ENCODE peak calls at places on chromosomes 13 and 19, in five cellular contexts. One of them, this sample, is unnamed.
A peak's percentile ranks its signal among the peaks of the same experiment; 100 is the strongest.

GRCh38 chr13:81171065-81171647 is 830.2 kb upstream of the SPRY2 start:
- DNase-seq in colonic mucosa: no peak
- DNase-seq in body of pancreas: no peak
- DNase-seq in kidney: no peak
- DNase-seq in osteoblast: no peak
- DNase-seq in this sample: no peak

GRCh38 chr19:21587117-21587461 is 81.7 kb downstream of the ZNF429 start:
- DNase-seq in kidney: no peak
- DNase-seq in osteoblast: no peak
- DNase-seq in body of pancreas: peak; percentile 34
- DNase-seq in colonic mucosa: no peak
- DNase-seq in this sample: no peak

GRCh38 chr13:61486496-61486895 is 70.8 kb upstream of the PCDH20 start:
- DNase-seq in colonic mucosa: no peak
- DNase-seq in kidney: no peak
- DNase-seq in body of pancreas: no peak
- DNase-seq in osteoblast: no peak
- DNase-seq in this sample: no peak

GRCh38 chr13:110583178-110583865 is 21.8 kb upstream of the RAB20 start:
- DNase-seq in body of pancreas: no peak
- DNase-seq in kidney: no peak
- DNase-seq in osteoblast: no peak
- DNase-seq in colonic mucosa: no peak
- DNase-seq in this sample: peak; percentile 30

GRCh38 chr13:33249066-33249465 is 36.5 kb downstream of the STARD13 start:
- DNase-seq in colonic mucosa: no peak
- DNase-seq in kidney: no peak
- DNase-seq in osteoblast: peak; percentile 85
- DNase-seq in body of pancreas: no peak
- DNase-seq in this sample: no peak

GRCh38 chr19:29851769-29852521 is 40.2 kb downstream of the CCNE1 start:
- DNase-seq in kidney: no peak
- DNase-seq in colonic mucosa: no peak
- DNase-seq in body of pancreas: no peak
- DNase-seq in osteoblast: no peak
- DNase-seq in this sample: peak; percentile 13

GRCh38 chr19:38383743-38384142 is 4.1 kb downstream of the GGN start:
- DNase-seq in kidney: no peak
- DNase-seq in colonic mucosa: no peak
- DNase-seq in body of pancreas: no peak
- DNase-seq in osteoblast: peak; percentile 61
- DNase-seq in this sample: no peak

GRCh38 chr13:110617326-110618072 is 2.2 kb downstream of the NAXD start:
- DNase-seq in colonic mucosa: peak; percentile 53
- DNase-seq in osteoblast: no peak
- DNase-seq in body of pancreas: peak; percentile 88
- DNase-seq in kidney: no peak
- DNase-seq in this sample: no peak

GRCh38 chr13:20132052-20132634 is 28.7 kb downstream of the GJA3 start:
- DNase-seq in colonic mucosa: no peak
- DNase-seq in kidney: no peak
- DNase-seq in osteoblast: no peak
- DNase-seq in body of pancreas: no peak
- DNase-seq in this sample: peak; percentile 20

GRCh38 chr19:13002389-13002898 is 7.2 kb downstream of the NFIX start:
- DNase-seq in osteoblast: no peak
- DNase-seq in kidney: no peak
- DNase-seq in body of pancreas: no peak
- DNase-seq in colonic mucosa: no peak
- DNase-seq in this sample: no peak

GRCh38 chr13:71217827-71218226 is 649.2 kb downstream of the DACH1 start:
- DNase-seq in body of pancreas: no peak
- DNase-seq in kidney: peak; percentile 26
- DNase-seq in colonic mucosa: no peak
- DNase-seq in osteoblast: no peak
- DNase-seq in this sample: no peak

GRCh38 chr13:28337196-28338045 is 157.5 kb downstream of the FLT1 start:
- DNase-seq in colonic mucosa: no peak
- DNase-seq in kidney: no peak
- DNase-seq in body of pancreas: no peak
- DNase-seq in osteoblast: peak; percentile 80
- DNase-seq in this sample: no peak

GRCh38 chr13:69948016-69948415 is 159.6 kb upstream of the ATXN8OS start:
- DNase-seq in colonic mucosa: no peak
- DNase-seq in osteoblast: no peak
- DNase-seq in body of pancreas: no peak
- DNase-seq in kidney: no peak
- DNase-seq in this sample: no peak

GRCh38 chr19:44955500-44956439 is 590 bp downstream of the CLPTM1 start:
- DNase-seq in kidney: no peak
- DNase-seq in body of pancreas: no peak
- DNase-seq in osteoblast: no peak
- DNase-seq in colonic mucosa: no peak
- DNase-seq in this sample: no peak

GRCh38 chr13:51935326-51936171 is 73.8 kb downstream of the CCDC70 start:
- DNase-seq in kidney: no peak
- DNase-seq in body of pancreas: peak; percentile 15
- DNase-seq in colonic mucosa: peak; percentile 52
- DNase-seq in osteoblast: no peak
- DNase-seq in this sample: peak; percentile 88

GRCh38 chr19:13069415-13070369 is 33.0 kb downstream of the LYL1 start:
- DNase-seq in colonic mucosa: no peak
- DNase-seq in kidney: no peak
- DNase-seq in body of pancreas: no peak
- DNase-seq in osteoblast: no peak
- DNase-seq in this sample: peak; percentile 61

GRCh38 chr13:46992383-46992952 is 95.6 kb upstream of the HTR2A start:
- DNase-seq in body of pancreas: no peak
- DNase-seq in osteoblast: peak; percentile 52
- DNase-seq in kidney: no peak
- DNase-seq in colonic mucosa: no peak
- DNase-seq in this sample: no peak

GRCh38 chr19:42092350-42092749 is 16.4 kb downstream of the ZNF574 start:
- DNase-seq in kidney: no peak
- DNase-seq in colonic mucosa: peak; percentile 63
- DNase-seq in body of pancreas: peak; percentile 36
- DNase-seq in osteoblast: peak; percentile 79
- DNase-seq in this sample: peak; percentile 77

GRCh38 chr19:7870571-7871279 is 3.5 kb downstream of the PRR36 start:
- DNase-seq in kidney: peak; percentile 86
- DNase-seq in osteoblast: peak; percentile 83
- DNase-seq in colonic mucosa: peak; percentile 79
- DNase-seq in body of pancreas: peak; percentile 70
- DNase-seq in this sample: peak; percentile 92

GRCh38 chr19:8373867-8374813 is 10.2 kb downstream of the ANGPTL4 start:
- DNase-seq in kidney: no peak
- DNase-seq in colonic mucosa: no peak
- DNase-seq in body of pancreas: peak; percentile 95
- DNase-seq in osteoblast: peak; percentile 68
- DNase-seq in this sample: peak; percentile 61

GRCh38 chr19:30276312-30276884 is 95.8 kb upstream of the ZNF536 start:
- DNase-seq in kidney: no peak
- DNase-seq in osteoblast: no peak
- DNase-seq in body of pancreas: no peak
- DNase-seq in colonic mucosa: no peak
- DNase-seq in this sample: no peak

GRCh38 chr19:57008432-57008831 is 111.4 kb upstream of the USP29 start:
- DNase-seq in osteoblast: no peak
- DNase-seq in colonic mucosa: no peak
- DNase-seq in body of pancreas: no peak
- DNase-seq in kidney: no peak
- DNase-seq in this sample: no peak

GRCh38 chr13:48012668-48013067 is 11.6 kb upstream of the SUCLA2 start:
- DNase-seq in colonic mucosa: no peak
- DNase-seq in osteoblast: no peak
- DNase-seq in body of pancreas: no peak
- DNase-seq in kidney: no peak
- DNase-seq in this sample: no peak

GRCh38 chr13:67549331-67549730 is 319.2 kb upstream of the PCDH9 start:
- DNase-seq in colonic mucosa: no peak
- DNase-seq in kidney: no peak
- DNase-seq in osteoblast: no peak
- DNase-seq in body of pancreas: no peak
- DNase-seq in this sample: no peak

GRCh38 chr19:23071087-23071511 is 45.7 kb upstream of the ZNF730 start:
- DNase-seq in osteoblast: peak; percentile 91
- DNase-seq in kidney: no peak
- DNase-seq in body of pancreas: no peak
- DNase-seq in colonic mucosa: peak; percentile 20
- DNase-seq in this sample: no peak

GRCh38 chr19:10551698-10552301 is 8.1 kb downstream of the ATG4D start:
- DNase-seq in colonic mucosa: peak; percentile 46
- DNase-seq in body of pancreas: peak; percentile 62
- DNase-seq in kidney: no peak
- DNase-seq in osteoblast: peak; percentile 91
- DNase-seq in this sample: peak; percentile 62

GRCh38 chr19:13053761-13054604 is 48.7 kb downstream of the LYL1 start:
- DNase-seq in osteoblast: peak; percentile 97
- DNase-seq in colonic mucosa: peak; percentile 70
- DNase-seq in body of pancreas: peak; percentile 93
- DNase-seq in kidney: peak; percentile 96
- DNase-seq in this sample: peak; percentile 71

GRCh38 chr19:48698046-48698445 is 2.3 kb downstream of the FUT2 start:
- DNase-seq in osteoblast: peak; percentile 85
- DNase-seq in kidney: no peak
- DNase-seq in body of pancreas: peak; percentile 39
- DNase-seq in colonic mucosa: peak; percentile 88
- DNase-seq in this sample: no peak

GRCh38 chr13:48304132-48304876 is 753 bp downstream of the RB1 start:
- DNase-seq in colonic mucosa: peak; percentile 48
- DNase-seq in body of pancreas: peak; percentile 38
- DNase-seq in osteoblast: peak; percentile 87
- DNase-seq in kidney: no peak
- DNase-seq in this sample: no peak

GRCh38 chr13:30673669-30674521 is 56.2 kb downstream of the USPL1 start:
- DNase-seq in kidney: peak; percentile 97
- DNase-seq in osteoblast: peak; percentile 96
- DNase-seq in body of pancreas: peak; percentile 94
- DNase-seq in colonic mucosa: peak; percentile 88
- DNase-seq in this sample: peak; percentile 95

GRCh38 chr19:47227347-47228167 is 3.4 kb downstream of the BBC3 start:
- DNase-seq in kidney: peak; percentile 98
- DNase-seq in osteoblast: peak; percentile 99
- DNase-seq in colonic mucosa: peak; percentile 91
- DNase-seq in body of pancreas: peak; percentile 90
- DNase-seq in this sample: peak; percentile 99

GRCh38 chr19:54388001-54388802 is 23.5 kb upstream of the LAIR1 start:
- DNase-seq in colonic mucosa: peak; percentile 22
- DNase-seq in osteoblast: peak; percentile 65
- DNase-seq in kidney: no peak
- DNase-seq in body of pancreas: peak; percentile 49
- DNase-seq in this sample: no peak

GRCh38 chr13:110310541-110311491 is 3.7 kb downstream of the COL4A2 start:
- DNase-seq in kidney: no peak
- DNase-seq in osteoblast: no peak
- DNase-seq in colonic mucosa: no peak
- DNase-seq in body of pancreas: no peak
- DNase-seq in this sample: peak; percentile 32

GRCh38 chr13:90732049-90732448 is 615.4 kb upstream of the MIR17HG start:
- DNase-seq in kidney: no peak
- DNase-seq in colonic mucosa: no peak
- DNase-seq in body of pancreas: no peak
- DNase-seq in osteoblast: no peak
- DNase-seq in this sample: peak; percentile 78

GRCh38 chr13:44306401-44307192 is 67.0 kb upstream of the SERP2 start:
- DNase-seq in kidney: peak; percentile 81
- DNase-seq in body of pancreas: no peak
- DNase-seq in colonic mucosa: peak; percentile 58
- DNase-seq in osteoblast: peak; percentile 76
- DNase-seq in this sample: peak; percentile 70

GRCh38 chr13:49429061-49429460 is 14.8 kb downstream of the CAB39L start:
- DNase-seq in colonic mucosa: no peak
- DNase-seq in osteoblast: no peak
- DNase-seq in kidney: no peak
- DNase-seq in body of pancreas: no peak
- DNase-seq in this sample: no peak

DNA sequence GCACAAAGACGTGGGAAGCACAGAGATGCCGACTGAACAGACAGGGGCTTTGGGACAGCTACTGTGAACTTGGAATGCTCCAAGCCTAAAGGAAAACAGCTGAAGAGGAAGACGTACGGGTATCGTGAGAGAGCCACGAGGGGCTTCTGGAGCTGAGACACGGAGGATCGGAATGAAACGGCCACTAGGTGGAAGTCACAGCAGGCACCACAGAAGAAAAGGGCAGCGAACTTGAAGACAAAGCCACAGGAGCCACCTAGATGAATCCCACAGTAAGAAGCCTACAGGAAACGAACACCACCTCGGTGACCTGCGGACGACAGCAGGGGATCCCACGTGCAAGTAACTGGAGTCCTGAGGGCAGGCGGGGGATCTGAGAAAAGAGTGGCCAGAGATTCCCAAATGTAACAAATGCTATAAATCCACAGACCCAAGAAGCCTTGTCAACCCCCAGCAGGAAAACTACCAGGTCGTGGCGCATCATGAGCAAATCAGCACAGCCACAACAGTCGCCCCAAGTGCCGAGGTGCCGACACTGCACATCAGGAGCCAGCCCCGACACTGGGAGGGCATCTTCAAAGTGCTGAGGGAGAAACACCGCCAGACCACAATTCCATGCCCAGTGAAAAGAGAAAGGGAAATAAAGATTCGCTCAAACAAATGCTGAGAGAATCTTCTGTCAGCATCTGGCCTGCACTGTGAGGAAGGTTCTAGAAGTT is 39.3 kb upstream of the ISYNA1 start:
- DNase-seq in kidney: no peak
- DNase-seq in colonic mucosa: no peak
- DNase-seq in body of pancreas: no peak
- DNase-seq in osteoblast: peak; percentile 57
- DNase-seq in this sample: no peak
- H3K27ac ChIP-seq in kidney: no peak overlapping the region
- H3K27ac ChIP-seq in colonic mucosa: peak overlapping the region; percentile 74
- H3K27ac ChIP-seq in body of pancreas: peak overlapping the region; percentile 80
- H3K27ac ChIP-seq in osteoblast: peak overlapping the region; percentile 36
- H3K27ac ChIP-seq in this sample: peak overlapping the region; percentile 44

GRCh38 chr19:14405380-14405757 is 13.8 kb downstream of the DDX39A start:
- DNase-seq in osteoblast: no peak
- DNase-seq in body of pancreas: no peak
- DNase-seq in colonic mucosa: no peak
- DNase-seq in kidney: no peak
- DNase-seq in this sample: peak; percentile 81
- H3K36me3 ChIP-seq in osteoblast: peaks cover 89% of the 10 kb centered on the region
- H3K36me3 ChIP-seq in body of pancreas: peaks cover 26% of the 10 kb centered on the region
- H3K36me3 ChIP-seq in colonic mucosa: peaks cover 23% of the 10 kb centered on the region
- H3K36me3 ChIP-seq in kidney: peaks cover 18% of the 10 kb centered on the region
- H3K36me3 ChIP-seq in this sample: peaks cover 28% of the 10 kb centered on the region

GRCh38 chr19:17469092-17469370 is 1.3 kb upstream of the SLC27A1 start:
- DNase-seq in body of pancreas: no peak
- DNase-seq in colonic mucosa: no peak
- DNase-seq in osteoblast: peak; percentile 56
- DNase-seq in kidney: no peak
- DNase-seq in this sample: no peak
- H3K27ac ChIP-seq in body of pancreas: peak overlapping the region; percentile 94
- H3K27ac ChIP-seq in colonic mucosa: peak overlapping the region; percentile 68
- H3K27ac ChIP-seq in osteoblast: peak overlapping the region; percentile 72
- H3K27ac ChIP-seq in kidney: peak overlapping the region; percentile 89
- H3K27ac ChIP-seq in this sample: no peak overlapping the region

GRCh38 chr13:74794147-74794546 is 659.9 kb upstream of the KLF12 start:
- DNase-seq in body of pancreas: no peak
- DNase-seq in osteoblast: no peak
- DNase-seq in kidney: no peak
- DNase-seq in colonic mucosa: no peak
- DNase-seq in this sample: peak; percentile 56
- H3K36me3 ChIP-seq in body of pancreas: no peaks in the 10 kb centered on the region
- H3K36me3 ChIP-seq in osteoblast: no peaks in the 10 kb centered on the region
- H3K36me3 ChIP-seq in kidney: no peaks in the 10 kb centered on the region
- H3K36me3 ChIP-seq in colonic mucosa: no peaks in the 10 kb centered on the region
- H3K36me3 ChIP-seq in this sample: no peaks in the 10 kb centered on the region